ENCODE peak calls at places on chromosomes 3 and 15, in nine cellular contexts. X is kidney, O is hippocampal formation, Q is T-helper 17 cell, H is NCI-H345, T is EL, M is cardiac fibroblast, Z is brain microvascular endothelial cell, A is transverse colon. S is an unnamed sample.

GRCh38 chr3:45942051-45942825 is 1.0 kb upstream of the CXCR6 start:
- DNase-seq in O (no peak), X (no peak), T (no peak), Q (no peak), M (no peak), A (no peak), H (no peak), Z (no peak), S (no peak)

GRCh38 chr15:87816811-87817210 is 439.7 kb downstream of the NTRK3 start:
- DNase-seq in M (peak), H (no peak), O (no peak), X (no peak), Q (no peak), Z (peak), T (peak), A (no peak), S (no peak)

GRCh38 chr15:43912991-43913927 is 86.5 kb downstream of the WDR76 start:
- DNase-seq in A (no peak), Z (peak), H (no peak), O (peak), Q (no peak), M (peak), X (no peak), T (peak), S (no peak)

GRCh38 chr15:70474682-70475438 is 288.5 kb downstream of the UACA start:
- DNase-seq in A (no peak), Q (no peak), H (no peak), T (peak), M (peak), O (peak), Z (peak), X (peak), S (no peak)

GRCh38 chr3:160129459-160130061 is 95.7 kb upstream of the C3orf80 start:
- DNase-seq in T (peak), H (no peak), Z (peak), M (peak), O (no peak), Q (no peak), A (no peak), X (no peak), S (no peak)

GRCh38 chr3:162978136-162978535 is 1481.5 kb downstream of the OTOL1 start:
- DNase-seq in A (no peak), X (no peak), Z (no peak), M (peak), Q (no peak), T (peak), O (no peak), H (no peak), S (no peak)

GRCh38 chr3:12719984-12720656 is 38.9 kb downstream of the TMEM40 start:
- DNase-seq in O (peak), T (peak), M (peak), Q (peak), H (peak), A (peak), X (peak), Z (peak), S (peak)

GRCh38 chr15:27249723-27250160 is 278.8 kb downstream of the GABRG3 start:
- DNase-seq in X (no peak), M (no peak), O (no peak), A (no peak), T (no peak), Q (no peak), H (no peak), Z (no peak), S (no peak)

GRCh38 chr3:133965906-133966305 is 63.8 kb downstream of the SLCO2A1 start:
- DNase-seq in O (no peak), M (no peak), X (no peak), Z (no peak), A (no peak), T (no peak), H (no peak), Q (no peak), S (no peak)

GRCh38 chr3:130658666-130659065 is 88.0 kb downstream of the PIK3R4 start:
- DNase-seq in Z (no peak), X (no peak), T (peak), Q (no peak), O (no peak), M (peak), A (no peak), H (no peak), S (no peak)

GRCh38 chr3:66431494-66431893 is 69.3 kb downstream of the LRIG1 start:
- DNase-seq in X (no peak), Q (no peak), H (no peak), T (peak), O (no peak), Z (peak), A (no peak), M (peak), S (no peak)

GRCh38 chr3:178714971-178715832 is 179.0 kb downstream of the KCNMB2 start:
- DNase-seq in X (no peak), O (no peak), Z (no peak), H (peak), M (no peak), A (no peak), T (no peak), Q (no peak), S (no peak)

GRCh38 chr3:48409291-48410201 is 20.3 kb downstream of the PLXNB1 start:
- DNase-seq in A (no peak), X (peak), M (no peak), H (no peak), Q (peak), O (no peak), T (no peak), Z (no peak), S (peak)

GRCh38 chr3:147368561-147369151 is 37.7 kb downstream of the ZIC4 start:
- DNase-seq in H (no peak), Z (no peak), A (no peak), X (no peak), Q (no peak), O (no peak), M (no peak), T (no peak), S (no peak)

GRCh38 chr3:57518276-57518914 is 25.7 kb downstream of the DNAH12 start:
- DNase-seq in H (no peak), X (no peak), Q (no peak), A (no peak), T (peak), Z (peak), M (peak), O (no peak), S (no peak)

S was measured in H7.